ENCODE peak calls at places on chromosome X, in five cellular contexts. One of them, this sample, is unnamed.

GRCh38 chrX:56498756-56499155 is 64.7 kb upstream of the UBQLN2 start:
- DNase-seq in A549: no peak
- DNase-seq in GM12878: no peak
- DNase-seq in K562: no peak
- DNase-seq in HepG2: no peak
- DNase-seq in this sample: no peak

GRCh38 chrX:39704590-39704989 is 393.2 kb downstream of the BCOR start:
- DNase-seq in A549: no peak
- DNase-seq in GM12878: no peak
- DNase-seq in K562: no peak
- DNase-seq in HepG2: peak
- DNase-seq in this sample: no peak

GRCh38 chrX:107935200-107935599 is 47.0 kb downstream of the TEX13B start:
- DNase-seq in A549: no peak
- DNase-seq in GM12878: no peak
- DNase-seq in K562: no peak
- DNase-seq in HepG2: no peak
- DNase-seq in this sample: peak

GRCh38 chrX:131828482-131828881 is 194.6 kb upstream of the STK26 start:
- DNase-seq in A549: no peak
- DNase-seq in GM12878: no peak
- DNase-seq in K562: no peak
- DNase-seq in HepG2: no peak
- DNase-seq in this sample: peak

GRCh38 chrX:136200466-136200865 is 50.7 kb downstream of the MAP7D3 start:
- DNase-seq in A549: peak
- DNase-seq in GM12878: no peak
- DNase-seq in K562: peak
- DNase-seq in HepG2: no peak
- DNase-seq in this sample: peak

GRCh38 chrX:136752796-136753195 is 27.9 kb downstream of the ARHGEF6 start:
- DNase-seq in A549: no peak
- DNase-seq in GM12878: no peak
- DNase-seq in K562: no peak
- DNase-seq in HepG2: no peak
- DNase-seq in this sample: no peak

GRCh38 chrX:74458738-74459137 is 37.4 kb downstream of the SLC16A2 start:
- DNase-seq in A549: no peak
- DNase-seq in GM12878: no peak
- DNase-seq in K562: no peak
- DNase-seq in HepG2: no peak
- DNase-seq in this sample: peak

GRCh38 chrX:1060562-1060960 is 151.9 kb downstream of the CRLF2 start:
- DNase-seq in A549: no peak
- DNase-seq in GM12878: no peak
- DNase-seq in K562: no peak
- DNase-seq in HepG2: no peak
- DNase-seq in this sample: no peak

GRCh38 chrX:136121788-136122187 is 25.5 kb upstream of the FHL1 start:
- DNase-seq in A549: no peak
- DNase-seq in GM12878: no peak
- DNase-seq in K562: no peak
- DNase-seq in HepG2: no peak
- DNase-seq in this sample: no peak

GRCh38 chrX:21934414-21934813 is 6.1 kb upstream of the SMS start:
- DNase-seq in A549: no peak
- DNase-seq in GM12878: no peak
- DNase-seq in K562: no peak
- DNase-seq in HepG2: no peak
- DNase-seq in this sample: no peak

GRCh38 chrX:91435465-91435864 is 826 bp downstream of the PABPC5 start:
- DNase-seq in A549: no peak
- DNase-seq in GM12878: no peak
- DNase-seq in K562: no peak
- DNase-seq in HepG2: no peak
- DNase-seq in this sample: peak

GRCh38 chrX:113202601-113203000 is 362.0 kb upstream of the AMOT start:
- DNase-seq in A549: no peak
- DNase-seq in GM12878: no peak
- DNase-seq in K562: no peak
- DNase-seq in HepG2: no peak
- DNase-seq in this sample: no peak

GRCh38 chrX:40809210-40809609 is 73.9 kb upstream of the MED14 start:
- DNase-seq in A549: no peak
- DNase-seq in GM12878: no peak
- DNase-seq in K562: no peak
- DNase-seq in HepG2: no peak
- DNase-seq in this sample: no peak

GRCh38 chrX:75181721-75182120 is 25.6 kb upstream of the ABCB7 start:
- DNase-seq in A549: no peak
- DNase-seq in GM12878: no peak
- DNase-seq in K562: no peak
- DNase-seq in HepG2: no peak
- DNase-seq in this sample: no peak

GRCh38 chrX:79174949-79175644 is 30.6 kb downstream of the GPR174 start:
- DNase-seq in A549: no peak
- DNase-seq in GM12878: no peak
- DNase-seq in K562: no peak
- DNase-seq in HepG2: no peak
- DNase-seq in this sample: no peak

GRCh38 chrX:112614640-112615039 is 65.1 kb downstream of the LHFPL1 start:
- DNase-seq in A549: no peak
- DNase-seq in GM12878: no peak
- DNase-seq in K562: no peak
- DNase-seq in HepG2: no peak
- DNase-seq in this sample: peak

GRCh38 chrX:48496660-48497059 is 12.1 kb upstream of the PORCN start:
- DNase-seq in A549: no peak
- DNase-seq in GM12878: no peak
- DNase-seq in K562: peak
- DNase-seq in HepG2: no peak
- DNase-seq in this sample: no peak

GRCh38 chrX:53746718-53747117 is 60.2 kb upstream of the HUWE1 start:
- DNase-seq in A549: no peak
- DNase-seq in GM12878: no peak
- DNase-seq in K562: no peak
- DNase-seq in HepG2: no peak
- DNase-seq in this sample: no peak

GRCh38 chrX:49930046-49930445 is 7.7 kb downstream of the CLCN5 start:
- DNase-seq in A549: no peak
- DNase-seq in GM12878: no peak
- DNase-seq in K562: no peak
- DNase-seq in HepG2: no peak
- DNase-seq in this sample: no peak

GRCh38 chrX:133838761-133839676 is 146.4 kb downstream of the GPC3 start:
- DNase-seq in A549: peak
- DNase-seq in GM12878: no peak
- DNase-seq in K562: peak
- DNase-seq in HepG2: no peak
- DNase-seq in this sample: peak

GRCh38 chrX:142096263-142096662 is 108.8 kb downstream of the MAGEC2 start:
- DNase-seq in A549: no peak
- DNase-seq in GM12878: no peak
- DNase-seq in K562: no peak
- DNase-seq in HepG2: no peak
- DNase-seq in this sample: no peak

GRCh38 chrX:147935156-147935758 is 23.5 kb downstream of the FMR1 start:
- DNase-seq in A549: no peak
- DNase-seq in GM12878: no peak
- DNase-seq in K562: no peak
- DNase-seq in HepG2: no peak
- DNase-seq in this sample: no peak

GRCh38 chrX:75038925-75039324 is 113.7 kb upstream of the NEXMIF start:
- DNase-seq in A549: no peak
- DNase-seq in GM12878: peak
- DNase-seq in K562: no peak
- DNase-seq in HepG2: peak
- DNase-seq in this sample: peak

GRCh38 chrX:46927718-46928117 is 15.5 kb downstream of the JADE3 start:
- DNase-seq in A549: no peak
- DNase-seq in GM12878: no peak
- DNase-seq in K562: no peak
- DNase-seq in HepG2: no peak
- DNase-seq in this sample: no peak

GRCh38 chrX:46935295-46935694 is 23.1 kb downstream of the JADE3 start:
- DNase-seq in A549: no peak
- DNase-seq in GM12878: no peak
- DNase-seq in K562: no peak
- DNase-seq in HepG2: peak
- DNase-seq in this sample: no peak

DNA sequence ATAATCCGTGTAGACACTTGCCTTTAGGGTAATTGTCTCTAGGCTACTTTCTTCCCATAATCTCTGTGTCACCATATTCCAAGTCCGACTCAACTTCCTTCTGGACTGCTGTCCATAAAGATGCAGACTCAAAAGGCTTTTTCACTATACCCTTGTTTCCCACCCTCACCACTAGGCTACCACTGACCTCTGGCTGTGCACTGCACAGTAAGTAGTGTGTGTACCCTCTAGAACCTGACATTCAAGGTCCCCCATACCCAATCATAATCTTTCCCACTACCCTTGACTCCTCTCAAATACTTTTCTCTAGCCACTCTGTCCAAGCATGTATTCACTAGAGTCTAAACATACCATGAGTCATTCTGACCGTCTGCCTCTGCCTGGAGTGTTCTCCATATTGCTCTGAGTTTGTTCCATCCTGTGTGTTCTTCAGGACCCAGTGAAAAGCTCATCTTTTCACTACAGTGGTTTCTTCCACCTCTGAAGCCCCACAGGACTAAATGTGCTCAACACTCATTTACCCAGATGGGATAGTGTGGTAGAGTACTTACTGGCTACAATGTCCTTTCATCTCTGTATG is 17.3 kb downstream of the JADE3 start:
- DNase-seq in A549: no peak
- DNase-seq in GM12878: no peak
- DNase-seq in K562: no peak
- DNase-seq in HepG2: no peak
- DNase-seq in this sample: no peak
- TF ChIP-seq JUNB in A549: no peak
- TF ChIP-seq JUNB in GM12878: no peak
- TF ChIP-seq JUNB in K562: no peak
- TF ChIP-seq JUNB in HepG2: no peak
- TF ChIP-seq JUNB in this sample: no peak

GRCh38 chrX:101362116-101362515 is 13.6 kb upstream of the TIMM8A start:
- DNase-seq in A549: no peak
- DNase-seq in GM12878: no peak
- DNase-seq in K562: no peak
- DNase-seq in HepG2: no peak
- DNase-seq in this sample: no peak

GRCh38 chrX:101359966-101360365 is 11.4 kb upstream of the TIMM8A start:
- DNase-seq in A549: no peak
- DNase-seq in GM12878: no peak
- DNase-seq in K562: no peak
- DNase-seq in HepG2: no peak
- DNase-seq in this sample: no peak

GRCh38 chrX:101362757-101363156 is 14.2 kb upstream of the TIMM8A start:
- DNase-seq in A549: no peak
- DNase-seq in GM12878: no peak
- DNase-seq in K562: no peak
- DNase-seq in HepG2: no peak
- DNase-seq in this sample: no peak

DNA sequence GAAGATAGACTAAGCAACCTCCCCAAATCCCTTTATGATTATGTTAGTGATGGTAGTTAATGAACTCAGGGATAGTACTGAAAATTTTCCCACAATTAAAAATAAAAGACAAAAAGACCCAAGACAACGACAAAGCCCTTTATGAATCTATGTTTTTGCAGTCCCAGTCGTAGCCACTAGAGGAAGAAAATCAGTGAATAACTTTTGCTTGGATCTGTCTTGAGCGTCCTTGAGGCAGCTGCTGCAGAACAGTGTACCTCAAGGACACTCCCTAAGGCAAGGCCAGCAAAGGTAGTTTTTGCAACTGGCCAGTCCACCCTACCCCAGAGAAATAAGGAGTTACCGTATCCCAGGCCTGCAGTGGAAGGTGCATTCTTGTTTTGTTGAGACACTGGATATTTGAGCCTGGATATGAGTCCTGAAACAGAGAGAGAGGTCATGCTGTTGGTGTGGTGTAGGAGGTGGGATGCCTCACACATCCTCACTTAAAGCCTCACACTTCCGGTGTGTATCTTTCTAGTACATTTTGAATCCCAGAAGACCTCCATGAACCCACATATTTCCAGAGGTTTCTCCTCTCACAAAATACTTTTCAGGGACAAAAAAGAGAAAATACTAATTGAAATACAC is 8.7 kb upstream of the TIMM8A start:
- DNase-seq in A549: no peak
- DNase-seq in GM12878: no peak
- DNase-seq in K562: peak
- DNase-seq in HepG2: no peak
- DNase-seq in this sample: peak
- TF ChIP-seq CTCF in A549: no peak
- TF ChIP-seq CTCF in GM12878: peak
- TF ChIP-seq CTCF in K562: peak
- TF ChIP-seq CTCF in HepG2: no peak
- TF ChIP-seq CTCF in this sample: no peak

DNA sequence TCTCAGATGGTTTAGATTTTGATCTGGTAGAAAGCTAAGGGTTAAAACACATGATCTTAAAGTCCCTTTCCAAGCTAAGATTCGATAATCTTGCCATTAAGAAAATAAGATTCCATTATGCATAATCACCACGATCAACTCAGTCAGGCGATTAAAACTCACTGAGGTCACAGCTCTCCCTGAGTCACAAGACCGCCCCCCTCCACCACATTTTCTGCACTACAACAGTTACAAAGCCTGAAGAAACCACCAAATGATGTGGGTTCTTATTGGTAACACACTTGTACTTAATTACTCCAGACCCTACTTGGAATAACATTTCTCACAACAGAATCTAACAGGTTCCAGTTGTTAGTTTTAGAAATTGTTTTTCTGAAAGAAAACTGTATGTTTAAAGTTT is 62.8 kb downstream of the SH3KBP1 start:
- DNase-seq in A549: no peak
- DNase-seq in GM12878: no peak
- DNase-seq in K562: no peak
- DNase-seq in HepG2: no peak
- DNase-seq in this sample: no peak
- TF ChIP-seq REST in A549: no peak
- TF ChIP-seq REST in GM12878: no peak
- TF ChIP-seq REST in K562: no peak
- TF ChIP-seq REST in HepG2: no peak
- TF ChIP-seq REST in this sample: no peak

GRCh38 chrX:119648421-119648775 is 42.2 kb upstream of the NKRF start:
- DNase-seq in A549: no peak
- DNase-seq in GM12878: no peak
- DNase-seq in K562: no peak
- DNase-seq in HepG2: no peak
- DNase-seq in this sample: no peak

GRCh38 chrX:119646515-119646914 is 40.3 kb upstream of the NKRF start:
- DNase-seq in A549: no peak
- DNase-seq in GM12878: no peak
- DNase-seq in K562: no peak
- DNase-seq in HepG2: no peak
- DNase-seq in this sample: no peak

GRCh38 chrX:119647552-119648420 is 41.6 kb upstream of the NKRF start:
- DNase-seq in A549: no peak
- DNase-seq in GM12878: peak
- DNase-seq in K562: no peak
- DNase-seq in HepG2: no peak
- DNase-seq in this sample: no peak

GRCh38 chrX:119643696-119644095 is 37.5 kb upstream of the NKRF start:
- DNase-seq in A549: no peak
- DNase-seq in GM12878: no peak
- DNase-seq in K562: no peak
- DNase-seq in HepG2: no peak
- DNase-seq in this sample: no peak

GRCh38 chrX:119647089-119647488 is 40.9 kb upstream of the NKRF start:
- DNase-seq in A549: no peak
- DNase-seq in GM12878: no peak
- DNase-seq in K562: no peak
- DNase-seq in HepG2: no peak
- DNase-seq in this sample: no peak
- TF ChIP-seq JUNB in A549: no peak
- TF ChIP-seq JUNB in GM12878: no peak
- TF ChIP-seq JUNB in K562: no peak
- TF ChIP-seq JUNB in HepG2: no peak
- TF ChIP-seq JUNB in this sample: no peak

This sample was measured in GM23338.